ENCODE peak calls at places on chromosomes 7 and 10, in eight cellular contexts. S is foreskin fibroblast; G is mucosa of descending colon; Q is AG20443; R is activated CD4-positive, CD25-positive, alpha-beta regulatory T cell treated with anti-CD3 and anti-CD28 coated beads, Interleukin-2, amount 50 U/mL, for 72 hours; T is skeletal muscle cell; K is NCI-H1105 treated with DMSO at 0.1 percent for 48 hours; O is brain microvascular endothelial cell. C is an unnamed sample.

GRCh38 chr7:144378651-144379050 is 23.4 kb downstream of the ARHGEF5 start:
- DNase-seq in R (no peak), O (no peak), K (no peak), Q (no peak), T (no peak), S (no peak), G (no peak), C (no peak)

GRCh38 chr10:120979435-120980315 is 128.5 kb downstream of the WDR11 start:
- DNase-seq in R (no peak), G (peak; percentile 81), O (peak; percentile 2), T (no peak), K (peak; percentile 66), S (no peak), Q (peak; percentile 37), C (no peak)

GRCh38 chr7:20596653-20597052 is 18.8 kb upstream of the ABCB5 start:
- DNase-seq in S (peak; percentile 66), O (peak; percentile 56), K (no peak), G (no peak), R (no peak), Q (peak; percentile 42), T (peak; percentile 67), C (no peak)

GRCh38 chr7:99440195-99440594 is 1.5 kb downstream of the CPSF4 start:
- DNase-seq in R (no peak), O (no peak), K (no peak), S (no peak), T (no peak), G (no peak), Q (no peak), C (no peak)

GRCh38 chr7:85186521-85187241 is at the start of gene SEMA3D:
- DNase-seq in G (peak; percentile 72), S (peak; percentile 88), R (no peak), Q (peak; percentile 94), T (no peak), O (peak; percentile 57), K (peak; percentile 73), C (peak; percentile 45)

GRCh38 chr10:35194471-35194870 is 67.8 kb downstream of the CREM start:
- DNase-seq in G (no peak), O (no peak), Q (no peak), K (no peak), S (no peak), T (no peak), R (no peak), C (no peak)

GRCh38 chr10:133009218-133009954 is 67.0 kb upstream of the CFAP46 start:
- DNase-seq in T (no peak), S (no peak), R (no peak), Q (peak; percentile 80), O (no peak), K (no peak), G (peak; percentile 85), C (peak; percentile 83)

GRCh38 chr10:129028425-129028824 is 438.6 kb upstream of the MGMT start:
- DNase-seq in T (no peak), R (no peak), O (no peak), K (no peak), G (no peak), S (no peak), Q (no peak), C (no peak)

GRCh38 chr10:93403741-93404354 is 78.3 kb downstream of the MYOF start:
- DNase-seq in G (no peak), T (no peak), K (no peak), S (no peak), O (no peak), Q (no peak), R (no peak), C (no peak)

GRCh38 chr7:135181929-135182678 is 11.6 kb upstream of the CYREN start:
- DNase-seq in K (no peak), S (no peak), T (no peak), Q (no peak), R (no peak), G (no peak), O (no peak), C (no peak)